ENCODE peak calls at places on chromosome 5, in six cellular contexts. One of them, this sample, is unnamed.

GRCh38 chr5:79791843-79792242 is 102.2 kb downstream of the CMYA5 start:
- DNase-seq in progenitor cell of endocrine pancreas: no peak
- DNase-seq in AG09309: no peak
- DNase-seq in astrocyte of the spinal cord: no peak
- DNase-seq in PC-3: no peak
- DNase-seq in AG04449: no peak
- DNase-seq in this sample: no peak

GRCh38 chr5:52544738-52545137 is 243.0 kb upstream of the ITGA1 start:
- DNase-seq in progenitor cell of endocrine pancreas: no peak
- DNase-seq in AG09309: no peak
- DNase-seq in astrocyte of the spinal cord: no peak
- DNase-seq in PC-3: no peak
- DNase-seq in AG04449: no peak
- DNase-seq in this sample: no peak

GRCh38 chr5:16616536-16617271 is at the start of gene RETREG1:
- DNase-seq in progenitor cell of endocrine pancreas: peak
- DNase-seq in AG09309: no peak
- DNase-seq in astrocyte of the spinal cord: peak
- DNase-seq in PC-3: peak
- DNase-seq in AG04449: no peak
- DNase-seq in this sample: peak

GRCh38 chr5:170278611-170279500 is 18.7 kb downstream of the LCP2 start:
- DNase-seq in progenitor cell of endocrine pancreas: no peak
- DNase-seq in AG09309: no peak
- DNase-seq in astrocyte of the spinal cord: no peak
- DNase-seq in PC-3: no peak
- DNase-seq in AG04449: no peak
- DNase-seq in this sample: peak

GRCh38 chr5:149400304-149400703 is 21.2 kb upstream of the IL17B start:
- DNase-seq in progenitor cell of endocrine pancreas: no peak
- DNase-seq in AG09309: no peak
- DNase-seq in astrocyte of the spinal cord: no peak
- DNase-seq in PC-3: no peak
- DNase-seq in AG04449: no peak
- DNase-seq in this sample: no peak

GRCh38 chr5:6377582-6378127 is 692 bp downstream of the MED10 start:
- DNase-seq in progenitor cell of endocrine pancreas: no peak
- DNase-seq in AG09309: no peak
- DNase-seq in astrocyte of the spinal cord: no peak
- DNase-seq in PC-3: no peak
- DNase-seq in AG04449: no peak
- DNase-seq in this sample: peak

GRCh38 chr5:172285226-172286143 is 1.9 kb upstream of the UBTD2 start:
- DNase-seq in progenitor cell of endocrine pancreas: no peak
- DNase-seq in AG09309: no peak
- DNase-seq in astrocyte of the spinal cord: no peak
- DNase-seq in PC-3: no peak
- DNase-seq in AG04449: no peak
- DNase-seq in this sample: no peak

GRCh38 chr5:42520957-42521356 is 97.7 kb downstream of the GHR start:
- DNase-seq in progenitor cell of endocrine pancreas: no peak
- DNase-seq in AG09309: no peak
- DNase-seq in astrocyte of the spinal cord: no peak
- DNase-seq in PC-3: peak
- DNase-seq in AG04449: no peak
- DNase-seq in this sample: no peak

GRCh38 chr5:6832994-6833393 is 119.8 kb downstream of the TENT4A start:
- DNase-seq in progenitor cell of endocrine pancreas: no peak
- DNase-seq in AG09309: no peak
- DNase-seq in astrocyte of the spinal cord: no peak
- DNase-seq in PC-3: no peak
- DNase-seq in AG04449: no peak
- DNase-seq in this sample: peak

GRCh38 chr5:100799166-100799565 is 103.9 kb downstream of the ST8SIA4 start:
- DNase-seq in progenitor cell of endocrine pancreas: no peak
- DNase-seq in AG09309: no peak
- DNase-seq in astrocyte of the spinal cord: no peak
- DNase-seq in PC-3: no peak
- DNase-seq in AG04449: no peak
- DNase-seq in this sample: no peak

GRCh38 chr5:54722846-54723433 is 205.4 kb downstream of the SNX18 start:
- DNase-seq in progenitor cell of endocrine pancreas: no peak
- DNase-seq in AG09309: no peak
- DNase-seq in astrocyte of the spinal cord: peak
- DNase-seq in PC-3: peak
- DNase-seq in AG04449: peak
- DNase-seq in this sample: no peak

GRCh38 chr5:114367029-114367428 is 5.2 kb downstream of the KCNN2 start:
- DNase-seq in progenitor cell of endocrine pancreas: no peak
- DNase-seq in AG09309: no peak
- DNase-seq in astrocyte of the spinal cord: no peak
- DNase-seq in PC-3: peak
- DNase-seq in AG04449: no peak
- DNase-seq in this sample: no peak

GRCh38 chr5:138949988-138950387 is 74.9 kb upstream of the LRRTM2 start:
- DNase-seq in progenitor cell of endocrine pancreas: no peak
- DNase-seq in AG09309: no peak
- DNase-seq in astrocyte of the spinal cord: no peak
- DNase-seq in PC-3: no peak
- DNase-seq in AG04449: no peak
- DNase-seq in this sample: no peak

GRCh38 chr5:83957188-83957587 is 236.5 kb upstream of the HAPLN1 start:
- DNase-seq in progenitor cell of endocrine pancreas: no peak
- DNase-seq in AG09309: no peak
- DNase-seq in astrocyte of the spinal cord: peak
- DNase-seq in PC-3: peak
- DNase-seq in AG04449: no peak
- DNase-seq in this sample: no peak

GRCh38 chr5:65062684-65063083 is 294.0 kb downstream of the CWC27 start:
- DNase-seq in progenitor cell of endocrine pancreas: no peak
- DNase-seq in AG09309: peak
- DNase-seq in astrocyte of the spinal cord: peak
- DNase-seq in PC-3: peak
- DNase-seq in AG04449: peak
- DNase-seq in this sample: no peak

GRCh38 chr5:12419075-12419474 is 514.8 kb upstream of the CTNND2 start:
- DNase-seq in progenitor cell of endocrine pancreas: no peak
- DNase-seq in AG09309: no peak
- DNase-seq in astrocyte of the spinal cord: no peak
- DNase-seq in PC-3: no peak
- DNase-seq in AG04449: no peak
- DNase-seq in this sample: no peak

GRCh38 chr5:156482816-156483215 is 155.9 kb downstream of the SGCD start:
- DNase-seq in progenitor cell of endocrine pancreas: no peak
- DNase-seq in AG09309: no peak
- DNase-seq in astrocyte of the spinal cord: no peak
- DNase-seq in PC-3: no peak
- DNase-seq in AG04449: no peak
- DNase-seq in this sample: no peak

GRCh38 chr5:133925866-133926488 is 42.4 kb downstream of the C5orf15 start:
- DNase-seq in progenitor cell of endocrine pancreas: no peak
- DNase-seq in AG09309: no peak
- DNase-seq in astrocyte of the spinal cord: no peak
- DNase-seq in PC-3: peak
- DNase-seq in AG04449: no peak
- DNase-seq in this sample: no peak

GRCh38 chr5:32505718-32506117 is 61.2 kb upstream of the ZFR start:
- DNase-seq in progenitor cell of endocrine pancreas: no peak
- DNase-seq in AG09309: peak
- DNase-seq in astrocyte of the spinal cord: no peak
- DNase-seq in PC-3: no peak
- DNase-seq in AG04449: peak
- DNase-seq in this sample: no peak

GRCh38 chr5:31194892-31195291 is 1.4 kb downstream of the CDH6 start:
- DNase-seq in progenitor cell of endocrine pancreas: no peak
- DNase-seq in AG09309: no peak
- DNase-seq in astrocyte of the spinal cord: peak
- DNase-seq in PC-3: peak
- DNase-seq in AG04449: no peak
- DNase-seq in this sample: no peak

GRCh38 chr5:31194458-31194808 is 947 bp downstream of the CDH6 start:
- DNase-seq in progenitor cell of endocrine pancreas: no peak
- DNase-seq in AG09309: no peak
- DNase-seq in astrocyte of the spinal cord: peak
- DNase-seq in PC-3: peak
- DNase-seq in AG04449: no peak
- DNase-seq in this sample: no peak

GRCh38 chr5:31197183-31197582 is 3.7 kb downstream of the CDH6 start:
- DNase-seq in progenitor cell of endocrine pancreas: no peak
- DNase-seq in AG09309: peak
- DNase-seq in astrocyte of the spinal cord: peak
- DNase-seq in PC-3: peak
- DNase-seq in AG04449: no peak
- DNase-seq in this sample: no peak

GRCh38 chr5:31193591-31194457 is at the start of gene CDH6:
- DNase-seq in progenitor cell of endocrine pancreas: peak
- DNase-seq in AG09309: no peak
- DNase-seq in astrocyte of the spinal cord: peak
- DNase-seq in PC-3: peak
- DNase-seq in AG04449: no peak
- DNase-seq in this sample: no peak

DNA sequence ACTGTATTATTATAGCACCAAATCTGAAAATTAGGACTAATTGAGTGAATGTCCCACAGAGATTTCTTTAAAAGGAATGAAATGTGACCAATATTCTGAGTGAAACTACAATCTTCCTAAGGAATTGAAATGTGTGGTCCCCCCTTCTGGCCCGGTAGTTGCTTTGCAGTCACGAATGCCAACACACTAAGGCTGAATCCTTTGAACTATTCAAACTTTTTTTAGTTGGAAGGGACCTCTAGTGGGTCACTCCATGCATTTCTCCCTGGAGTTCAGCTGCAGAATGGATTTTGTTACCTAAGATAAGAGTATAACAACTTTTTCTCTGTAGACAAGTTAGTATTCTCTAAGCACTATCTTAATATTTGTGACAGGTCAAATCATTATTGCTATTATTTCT is 2.8 kb downstream of the CDH6 start:
- DNase-seq in progenitor cell of endocrine pancreas: no peak
- DNase-seq in AG09309: no peak
- DNase-seq in astrocyte of the spinal cord: peak
- DNase-seq in PC-3: peak
- DNase-seq in AG04449: no peak
- DNase-seq in this sample: no peak
- TF ChIP-seq CTCF in progenitor cell of endocrine pancreas: peak
- TF ChIP-seq CTCF in AG09309: no peak
- TF ChIP-seq CTCF in astrocyte of the spinal cord: peak
- TF ChIP-seq CTCF in PC-3: peak
- TF ChIP-seq CTCF in AG04449: no peak
- TF ChIP-seq CTCF in this sample: no peak

GRCh38 chr5:126615286-126615685 is 14.5 kb downstream of the PHAX start:
- DNase-seq in progenitor cell of endocrine pancreas: no peak
- DNase-seq in AG09309: no peak
- DNase-seq in astrocyte of the spinal cord: no peak
- DNase-seq in PC-3: no peak
- DNase-seq in AG04449: no peak
- DNase-seq in this sample: no peak
- TF ChIP-seq CTCF in progenitor cell of endocrine pancreas: no peak
- TF ChIP-seq CTCF in AG09309: no peak
- TF ChIP-seq CTCF in astrocyte of the spinal cord: no peak
- TF ChIP-seq CTCF in PC-3: no peak
- TF ChIP-seq CTCF in AG04449: no peak
- TF ChIP-seq CTCF in this sample: no peak

DNA sequence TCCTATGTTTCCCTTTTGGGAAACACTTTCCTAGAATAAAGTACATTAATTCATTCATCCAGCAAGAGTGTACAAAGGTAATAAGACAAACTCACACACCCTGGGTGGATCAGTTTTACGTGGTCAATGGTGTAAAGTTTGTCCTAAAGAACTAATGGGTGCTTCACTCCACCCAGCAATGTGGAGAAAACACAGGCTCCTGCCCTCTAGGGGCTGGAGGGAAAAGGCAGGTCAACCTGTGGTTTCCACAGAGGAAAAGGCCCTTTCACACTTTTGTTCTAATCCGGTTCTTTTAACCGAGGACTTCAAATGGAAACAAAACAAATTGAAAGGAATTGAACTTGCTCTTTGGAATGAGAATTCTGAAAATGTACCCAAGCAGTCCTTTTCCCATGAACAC is 80.9 kb upstream of the SPOCK1 start:
- DNase-seq in progenitor cell of endocrine pancreas: no peak
- DNase-seq in AG09309: no peak
- DNase-seq in astrocyte of the spinal cord: no peak
- DNase-seq in PC-3: peak
- DNase-seq in AG04449: no peak
- DNase-seq in this sample: no peak
- TF ChIP-seq CTCF in progenitor cell of endocrine pancreas: peak
- TF ChIP-seq CTCF in AG09309: peak
- TF ChIP-seq CTCF in astrocyte of the spinal cord: peak
- TF ChIP-seq CTCF in PC-3: peak
- TF ChIP-seq CTCF in AG04449: no peak
- TF ChIP-seq CTCF in this sample: no peak

GRCh38 chr5:35180046-35180445 is 50.2 kb downstream of the PRLR start:
- DNase-seq in progenitor cell of endocrine pancreas: no peak
- DNase-seq in AG09309: no peak
- DNase-seq in astrocyte of the spinal cord: no peak
- DNase-seq in PC-3: no peak
- DNase-seq in AG04449: no peak
- DNase-seq in this sample: no peak

GRCh38 chr5:35182541-35183242 is 47.6 kb downstream of the PRLR start:
- DNase-seq in progenitor cell of endocrine pancreas: no peak
- DNase-seq in AG09309: no peak
- DNase-seq in astrocyte of the spinal cord: no peak
- DNase-seq in PC-3: no peak
- DNase-seq in AG04449: no peak
- DNase-seq in this sample: no peak

GRCh38 chr5:35186749-35187148 is 43.5 kb downstream of the PRLR start:
- DNase-seq in progenitor cell of endocrine pancreas: no peak
- DNase-seq in AG09309: no peak
- DNase-seq in astrocyte of the spinal cord: no peak
- DNase-seq in PC-3: no peak
- DNase-seq in AG04449: no peak
- DNase-seq in this sample: no peak

GRCh38 chr5:35185518-35185917 is 44.8 kb downstream of the PRLR start:
- DNase-seq in progenitor cell of endocrine pancreas: no peak
- DNase-seq in AG09309: no peak
- DNase-seq in astrocyte of the spinal cord: no peak
- DNase-seq in PC-3: no peak
- DNase-seq in AG04449: no peak
- DNase-seq in this sample: no peak

DNA sequence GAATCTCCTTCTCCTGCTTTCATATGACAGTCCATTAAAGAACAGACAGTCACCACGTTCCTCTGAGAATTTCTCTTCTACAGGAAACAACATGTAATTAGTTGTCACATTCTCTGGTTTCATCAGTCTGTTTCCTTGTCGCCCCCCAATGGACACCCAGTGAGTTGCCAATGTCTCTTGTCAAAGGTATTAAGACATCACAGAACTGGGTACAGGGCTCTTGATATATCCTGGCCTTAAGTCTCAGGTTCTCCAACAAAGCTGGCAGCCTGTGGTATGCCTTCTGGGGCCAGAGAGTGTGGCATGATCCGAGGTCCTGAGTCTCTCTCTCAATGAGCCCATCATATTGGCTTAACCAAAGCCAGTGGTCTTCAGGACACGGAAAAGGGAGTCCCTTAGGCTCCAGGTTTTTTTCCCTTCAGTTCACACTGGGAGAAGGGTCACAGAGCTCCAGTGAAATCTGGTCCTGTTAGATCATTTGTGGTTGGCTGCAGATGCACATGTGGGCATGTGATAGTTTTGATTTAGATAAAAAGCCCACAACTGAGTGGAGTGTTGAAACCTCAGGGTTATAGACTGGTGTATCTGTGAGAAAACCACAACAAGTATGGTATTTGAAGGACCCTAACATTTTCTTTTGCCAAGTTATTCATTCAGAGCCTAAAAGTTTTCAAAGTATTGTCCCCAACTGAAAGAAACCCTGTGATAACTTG is 46.9 kb downstream of the PRLR start:
- DNase-seq in progenitor cell of endocrine pancreas: no peak
- DNase-seq in AG09309: no peak
- DNase-seq in astrocyte of the spinal cord: peak
- DNase-seq in PC-3: peak
- DNase-seq in AG04449: no peak
- DNase-seq in this sample: peak
- TF ChIP-seq CTCF in progenitor cell of endocrine pancreas: peak
- TF ChIP-seq CTCF in AG09309: peak
- TF ChIP-seq CTCF in astrocyte of the spinal cord: peak
- TF ChIP-seq CTCF in PC-3: peak
- TF ChIP-seq CTCF in AG04449: peak
- TF ChIP-seq CTCF in this sample: peak